ENCODE peak calls at places on chromosomes 2 and 18, in four cellular contexts. T, I, N and G are unnamed samples.

GRCh38 chr2:80303825-80304521 is 579 bp downstream of the LRRTM1 start:
- DNase-seq in I (no peak), N (no peak), T (no peak), G (no peak)

GRCh38 chr2:211085056-211085680 is 528.8 kb downstream of the CPS1 start:
- DNase-seq in I (peak), T (peak), N (no peak), G (no peak)

GRCh38 chr18:1002653-1003178 is 98.0 kb downstream of the ADCYAP1 start:
- DNase-seq in N (no peak), I (no peak), T (no peak), G (no peak)

GRCh38 chr18:79503406-79503805 is 107.7 kb downstream of the NFATC1 start:
- DNase-seq in I (no peak), T (no peak), N (no peak), G (peak)

GRCh38 chr2:183093857-183094657 is 15.5 kb downstream of the DUSP19 start:
- DNase-seq in I (no peak), T (no peak), N (no peak), G (no peak)

GRCh38 chr18:76506395-76506794 is 11.4 kb upstream of the ZNF516 start:
- DNase-seq in N (no peak), T (no peak), I (no peak), G (no peak)

GRCh38 chr2:120747281-120747680 is 11.6 kb downstream of the GLI2 start:
- DNase-seq in I (no peak), T (no peak), N (no peak), G (peak)

GRCh38 chr2:38109732-38110181 is 33.8 kb upstream of the CYP1B1 start:
- DNase-seq in T (peak), I (peak), N (no peak), G (no peak)

GRCh38 chr18:434410-434809 is 66.1 kb downstream of the COLEC12 start:
- DNase-seq in N (no peak), T (no peak), I (no peak), G (no peak)

GRCh38 chr2:28678175-28678855 is 73.3 kb upstream of the PPP1CB start:
- DNase-seq in N (no peak), T (no peak), I (no peak), G (no peak)

GRCh38 chr2:102103992-102104871 is 38.3 kb upstream of the IL1R1 start:
- DNase-seq in I (peak), T (no peak), N (peak), G (no peak)

GRCh38 chr2:72033636-72034035 is 114.0 kb downstream of the CYP26B1 start:
- DNase-seq in T (no peak), N (no peak), I (no peak), G (peak)

DNA sequence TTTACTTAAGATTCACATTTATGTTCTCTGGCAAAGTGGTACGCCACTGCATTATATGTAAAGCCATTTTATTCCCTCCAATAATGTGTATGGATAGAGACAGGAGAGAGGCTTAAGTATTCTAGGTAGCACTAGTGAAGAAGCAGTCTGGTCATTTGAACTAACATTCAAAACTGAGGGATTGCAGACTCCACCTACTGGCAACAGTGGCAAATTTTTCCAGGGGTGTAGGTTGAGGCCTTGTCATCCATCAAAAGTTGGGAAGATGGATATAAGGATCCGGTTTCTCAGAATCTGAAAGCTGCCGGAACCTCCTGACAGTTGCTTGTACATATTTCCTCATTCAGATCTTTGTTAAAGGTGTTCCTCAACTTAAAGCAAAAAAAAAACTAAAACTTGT is 465.5 kb upstream of the FSHR start:
- DNase-seq in N (no peak), I (peak), T (no peak), G (no peak)
- TF ChIP-seq CTCF in N (no peak), I (no peak), T (no peak), G (peak)

DNA sequence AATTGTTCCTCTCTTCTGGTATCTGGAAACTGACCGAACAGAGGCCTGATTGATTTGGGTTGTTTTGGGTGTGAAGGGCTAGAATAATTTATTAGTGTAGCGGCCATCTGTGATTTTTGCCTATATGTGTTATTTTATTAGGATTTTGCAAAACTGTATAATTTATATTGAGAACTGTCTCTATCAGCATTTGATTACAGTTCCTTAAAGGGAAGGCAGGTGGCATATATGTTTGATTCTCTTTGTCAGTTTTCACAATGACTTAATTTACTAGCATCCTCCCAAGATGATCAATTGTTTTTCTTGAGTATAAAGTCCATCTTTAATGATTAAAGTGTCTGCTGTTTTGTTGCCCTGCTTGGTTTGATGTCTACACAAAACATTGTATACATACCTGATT is 4.5 kb downstream of the NBEAL1 start:
- DNase-seq in N (no peak), I (no peak), T (no peak), G (no peak)
- TF ChIP-seq CTCF in N (no peak), I (no peak), T (no peak), G (peak)

GRCh38 chr2:96111823-96112500 is 4.4 kb downstream of the ADRA2B start:
- DNase-seq in N (no peak), T (no peak), I (no peak), G (no peak)
- TF ChIP-seq CTCF in N (no peak), T (no peak), I (no peak), G (no peak)

DNA sequence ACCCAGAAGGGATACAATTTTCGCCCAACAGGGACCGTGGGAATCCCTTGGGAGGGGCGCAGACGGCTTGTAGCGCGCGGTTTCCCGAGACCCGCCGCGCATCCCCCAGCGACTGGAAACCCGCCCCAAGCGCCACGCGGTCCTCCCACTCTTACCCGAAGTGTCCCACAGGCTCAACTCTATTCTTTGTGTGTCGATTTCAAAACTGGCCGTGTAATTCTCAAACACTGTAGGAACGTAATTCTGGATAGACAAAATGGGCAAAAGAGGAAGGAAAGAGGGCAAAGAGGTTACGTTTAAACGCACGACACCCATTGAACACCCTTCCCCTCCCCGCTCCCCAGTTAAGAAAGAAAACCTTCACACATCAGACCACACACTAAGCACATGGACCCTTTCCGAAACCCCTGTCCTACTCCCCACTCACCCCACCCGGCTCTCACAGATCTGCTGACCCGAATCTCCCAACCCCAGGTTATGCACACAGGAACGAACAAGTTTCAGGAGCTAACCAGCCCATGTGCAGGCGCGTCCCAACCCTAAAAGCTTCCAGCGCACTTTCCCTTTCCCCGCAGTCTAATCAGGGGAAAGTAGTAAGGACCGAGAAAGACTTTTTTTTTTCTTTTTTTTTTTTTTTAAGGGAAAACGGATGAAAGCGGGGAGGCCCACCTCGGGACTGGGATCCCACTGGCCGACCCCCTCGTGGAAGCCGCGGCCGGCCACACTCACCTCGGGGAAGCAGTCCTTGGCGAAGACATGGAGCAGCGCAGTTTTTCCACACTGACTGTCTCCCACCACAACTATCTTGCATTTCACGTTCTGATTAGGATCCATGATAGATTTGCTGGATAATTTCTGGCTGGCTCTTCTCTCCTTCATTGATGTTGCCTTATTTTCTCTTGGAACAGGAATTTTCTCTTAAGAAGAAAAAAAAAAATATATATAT is 655 bp downstream of the RND3 start:
- DNase-seq in N (no peak), I (no peak), T (no peak), G (no peak)
- TF ChIP-seq CTCF in N (no peak), I (no peak), T (no peak), G (no peak)

GRCh38 chr2:10120938-10121574 is 1.5 kb upstream of the RRM2 start:
- DNase-seq in I (peak), N (no peak), T (no peak), G (no peak)

GRCh38 chr2:10123281-10123680 is 742 bp downstream of the RRM2 start:
- DNase-seq in I (no peak), N (no peak), T (no peak), G (no peak)

GRCh38 chr2:10124538-10125045 is 2.1 kb downstream of the RRM2 start:
- DNase-seq in I (peak), T (no peak), N (peak), G (no peak)

GRCh38 chr2:10120158-10120937 is 2.2 kb upstream of the RRM2 start:
- DNase-seq in N (peak), T (peak), I (peak), G (peak)

DNA sequence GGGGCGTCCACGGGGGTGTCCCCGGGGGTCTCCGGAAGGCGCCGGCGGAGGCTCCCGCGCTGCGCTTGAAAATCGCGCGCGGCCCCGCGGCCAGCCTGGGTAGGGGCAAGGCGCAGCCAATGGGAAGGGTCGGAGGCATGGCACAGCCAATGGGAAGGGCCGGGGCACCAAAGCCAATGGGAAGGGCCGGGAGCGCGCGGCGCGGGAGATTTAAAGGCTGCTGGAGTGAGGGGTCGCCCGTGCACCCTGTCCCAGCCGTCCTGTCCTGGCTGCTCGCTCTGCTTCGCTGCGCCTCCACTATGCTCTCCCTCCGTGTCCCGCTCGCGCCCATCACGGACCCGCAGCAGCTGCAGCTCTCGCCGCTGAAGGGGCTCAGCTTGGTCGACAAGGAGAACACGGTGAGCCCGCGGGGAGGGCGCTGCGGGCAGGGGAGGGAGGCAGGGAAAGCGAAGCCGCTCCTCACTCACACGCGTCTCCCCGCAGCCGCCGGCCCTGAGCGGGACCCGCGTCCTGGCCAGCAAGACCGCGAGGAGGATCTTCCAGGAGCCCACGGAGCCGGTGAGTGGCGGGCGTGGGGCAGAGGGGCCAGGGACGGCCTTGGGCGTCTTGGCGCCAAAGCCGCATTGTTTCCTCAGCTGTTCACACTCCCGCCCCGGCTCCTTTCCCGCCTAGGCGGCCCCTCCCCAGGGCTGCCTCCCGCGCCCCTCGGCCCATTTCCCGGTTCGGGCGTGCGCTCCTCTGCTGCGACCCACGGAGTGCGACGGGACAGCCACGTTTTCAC is at the start of gene RRM2:
- DNase-seq in N (peak), I (peak), T (peak), G (peak)
- TF ChIP-seq CTCF in N (no peak), I (no peak), T (no peak), G (no peak)

GRCh38 chr18:2926528-2926927 is 79.7 kb downstream of the EMILIN2 start:
- DNase-seq in N (no peak), T (no peak), I (no peak), G (no peak)
- TF ChIP-seq CTCF in N (no peak), T (no peak), I (no peak), G (no peak)

DNA sequence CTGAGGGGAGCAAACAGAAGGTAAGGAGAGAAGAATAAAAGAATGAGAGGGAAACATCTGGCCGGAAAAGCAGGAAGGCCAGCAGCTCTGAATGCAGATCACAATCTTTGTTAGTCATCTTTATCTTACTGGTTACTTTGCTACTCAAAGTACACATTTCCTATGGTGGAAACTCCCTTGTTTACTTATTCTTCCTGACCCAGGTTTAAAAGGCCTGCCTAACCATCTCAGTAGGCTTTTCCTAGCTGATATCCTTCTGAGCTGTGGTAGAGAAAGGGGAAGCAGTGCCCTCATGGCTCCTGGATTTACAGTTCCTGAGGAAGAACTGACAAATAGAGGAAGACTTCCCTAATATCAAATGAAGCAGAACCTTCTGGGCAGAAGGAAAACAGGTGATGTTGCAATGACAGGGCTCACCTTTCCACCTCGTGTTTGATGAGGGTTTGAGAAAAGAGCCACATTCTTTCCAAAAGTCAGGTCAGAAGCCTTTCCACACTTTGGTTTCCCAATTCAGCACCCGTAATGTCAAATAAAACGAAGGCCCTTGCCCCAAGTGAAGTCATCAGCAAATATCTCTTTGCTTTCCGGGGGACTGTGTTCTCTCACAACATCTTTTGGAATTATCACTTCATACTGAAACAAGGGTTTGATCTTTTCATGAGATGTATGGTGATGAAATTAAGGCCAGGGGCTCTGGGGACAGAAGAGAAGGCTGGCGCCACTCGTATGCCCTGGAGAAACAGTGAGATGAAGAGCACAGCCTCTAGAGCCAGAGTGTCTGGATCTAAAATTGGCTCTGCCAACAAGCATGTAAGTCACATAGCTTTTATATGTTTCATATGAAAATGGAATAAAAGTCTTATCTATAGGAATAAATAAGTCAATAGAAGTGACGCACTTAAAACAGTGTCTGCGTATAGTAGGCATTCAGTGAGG is 26.7 kb upstream of the APOB start:
- DNase-seq in I (no peak), N (no peak), T (no peak), G (no peak)
- TF ChIP-seq CTCF in I (no peak), N (no peak), T (no peak), G (no peak)

DNA sequence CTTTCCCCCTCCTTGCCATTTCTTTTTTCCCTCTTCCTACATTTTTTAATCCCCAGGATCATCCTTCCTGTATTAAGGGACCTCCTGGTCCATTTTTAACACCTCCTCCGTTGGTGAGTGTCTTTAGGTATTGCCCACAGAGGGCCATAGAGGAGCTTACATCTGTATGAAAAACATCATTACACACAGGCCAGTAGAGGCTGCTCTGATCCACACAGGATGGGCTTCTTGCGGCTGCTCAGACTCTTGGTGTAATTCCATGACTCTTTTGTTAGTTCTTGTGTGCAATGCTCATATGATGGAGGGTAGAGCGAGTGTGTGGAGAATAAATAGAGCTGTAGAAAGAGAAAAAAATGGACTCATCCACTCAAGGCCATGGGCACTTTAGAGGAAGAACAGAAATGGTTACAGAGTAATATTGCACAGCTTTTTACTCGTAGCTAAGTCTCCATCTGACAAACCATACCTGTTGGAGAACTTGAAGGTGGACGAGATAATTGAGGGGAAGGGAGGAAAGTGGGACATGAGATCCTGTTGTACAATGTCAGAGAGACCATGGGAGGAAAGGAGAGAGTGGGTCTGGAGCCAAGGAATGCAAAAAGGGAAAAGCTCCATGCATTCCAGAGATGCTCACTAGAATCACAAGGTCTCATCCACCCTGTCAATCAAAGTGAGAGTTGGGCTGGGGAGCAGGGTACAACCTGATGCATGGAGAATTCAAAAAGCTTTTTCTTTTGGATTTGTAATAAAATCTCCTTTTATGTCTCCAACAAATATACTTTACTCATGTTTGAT is 129.7 kb upstream of the TNP1 start:
- DNase-seq in N (no peak), T (no peak), I (no peak), G (no peak)
- TF ChIP-seq CTCF in N (no peak), T (no peak), I (no peak), G (peak)

DNA sequence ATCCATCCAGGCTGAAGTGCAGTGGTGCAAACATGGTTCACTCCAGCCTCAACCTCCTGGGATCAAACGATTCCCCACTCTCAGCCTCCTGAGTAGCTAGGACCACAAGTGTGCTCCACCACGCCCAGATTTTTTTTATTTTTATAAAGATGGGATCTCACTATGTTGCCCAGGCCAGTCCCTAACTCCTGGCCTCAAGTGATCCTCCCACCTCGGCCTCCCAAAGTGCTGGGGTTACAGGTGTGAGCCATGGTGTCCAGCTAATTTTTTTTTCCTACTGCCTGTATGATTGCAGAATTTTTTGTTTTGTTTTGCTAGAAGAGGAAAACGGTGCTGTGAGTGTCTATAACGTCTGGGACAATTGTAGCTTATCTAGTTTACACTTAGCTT is 38.3 kb downstream of the ADI1 start:
- DNase-seq in N (no peak), I (no peak), T (no peak), G (no peak)
- TF ChIP-seq CTCF in N (no peak), I (no peak), T (no peak), G (no peak)

DNA sequence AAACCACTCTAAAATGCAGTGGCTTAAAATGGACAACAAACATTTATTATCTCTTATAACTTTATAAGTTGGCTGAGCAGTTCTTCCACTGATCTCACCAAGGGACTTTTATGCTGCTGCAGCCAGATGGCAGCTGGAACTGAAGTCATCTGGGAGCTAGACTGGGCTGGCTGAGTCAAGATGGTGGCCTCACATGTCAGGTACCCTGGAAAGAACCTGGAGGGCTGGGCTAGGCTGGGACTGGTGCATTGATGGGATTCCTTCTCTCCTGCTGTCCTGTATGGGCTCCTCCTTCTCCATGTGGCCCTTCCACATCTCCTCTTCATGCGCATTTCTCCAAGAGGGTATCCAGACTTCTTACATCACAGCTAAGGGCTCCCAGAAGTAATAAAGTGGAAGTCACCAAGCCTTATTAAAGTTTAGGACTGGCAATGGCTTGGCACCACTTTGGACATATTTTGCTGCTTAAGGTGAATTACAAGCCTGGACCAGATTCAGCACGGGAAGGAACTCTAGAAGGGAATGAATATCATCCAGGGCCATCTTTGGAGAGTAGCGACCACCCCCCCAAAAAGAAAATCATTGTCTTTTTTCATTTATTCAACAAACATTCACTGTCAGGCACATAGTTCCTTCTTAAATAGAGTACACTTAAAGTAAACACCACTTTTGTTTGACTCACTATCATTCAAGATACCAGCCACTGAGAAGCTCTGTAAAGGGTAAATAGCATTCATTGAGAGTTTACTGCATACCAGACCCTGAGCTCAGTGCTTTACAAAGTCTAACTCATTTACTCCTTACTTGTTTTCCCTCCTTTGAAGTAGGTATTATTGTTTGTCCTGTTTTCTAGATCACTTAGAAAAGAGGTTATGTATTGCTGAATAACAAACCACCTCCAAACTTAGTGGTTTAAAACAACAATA is 138.0 kb downstream of the ZFP36L2 start:
- DNase-seq in I (no peak), N (no peak), T (no peak), G (no peak)
- TF ChIP-seq CTCF in I (no peak), N (no peak), T (no peak), G (no peak)